ENCODE peak calls at places on chromosomes 6 and 20, in eight cellular contexts. One of them, this sample, is unnamed.

GRCh38 chr20:23302801-23303200 is 47.8 kb upstream of the NXT1 start:
- DNase-seq in lower lobe of right lung: no peak
- DNase-seq in CD8-positive, alpha-beta T cell: no peak
- DNase-seq in pancreas: no peak
- DNase-seq in lung: no peak
- DNase-seq in kidney: no peak
- DNase-seq in OCI-LY7: no peak
- DNase-seq in WERI-Rb-1: no peak
- DNase-seq in this sample: no peak

GRCh38 chr6:3389390-3390167 is 67.3 kb downstream of the SLC22A23 start:
- DNase-seq in lower lobe of right lung: no peak
- DNase-seq in CD8-positive, alpha-beta T cell: no peak
- DNase-seq in pancreas: no peak
- DNase-seq in lung: no peak
- DNase-seq in kidney: no peak
- DNase-seq in OCI-LY7: no peak
- DNase-seq in WERI-Rb-1: no peak
- DNase-seq in this sample: peak; percentile 65

GRCh38 chr6:32944265-32944664 is 3.4 kb upstream of the HLA-DMB start:
- DNase-seq in lower lobe of right lung: peak; percentile 57
- DNase-seq in CD8-positive, alpha-beta T cell: peak; percentile 66
- DNase-seq in pancreas: no peak
- DNase-seq in lung: peak; percentile 35
- DNase-seq in kidney: no peak
- DNase-seq in OCI-LY7: peak; percentile 95
- DNase-seq in WERI-Rb-1: no peak
- DNase-seq in this sample: no peak

GRCh38 chr20:50338479-50339195 is 148.0 kb downstream of the CEBPB start:
- DNase-seq in lower lobe of right lung: no peak
- DNase-seq in CD8-positive, alpha-beta T cell: no peak
- DNase-seq in pancreas: no peak
- DNase-seq in lung: no peak
- DNase-seq in kidney: no peak
- DNase-seq in OCI-LY7: no peak
- DNase-seq in WERI-Rb-1: no peak
- DNase-seq in this sample: peak; percentile 33

GRCh38 chr20:4820833-4821518 is 99.3 kb downstream of the PRND start:
- DNase-seq in lower lobe of right lung: no peak
- DNase-seq in CD8-positive, alpha-beta T cell: no peak
- DNase-seq in pancreas: no peak
- DNase-seq in lung: no peak
- DNase-seq in kidney: peak; percentile 58
- DNase-seq in OCI-LY7: no peak
- DNase-seq in WERI-Rb-1: no peak
- DNase-seq in this sample: peak; percentile 82

GRCh38 chr6:161233986-161234620 is 39.8 kb downstream of the AGPAT4 start:
- DNase-seq in lower lobe of right lung: no peak
- DNase-seq in CD8-positive, alpha-beta T cell: no peak
- DNase-seq in pancreas: no peak
- DNase-seq in lung: peak; percentile 54
- DNase-seq in kidney: peak; percentile 78
- DNase-seq in OCI-LY7: no peak
- DNase-seq in WERI-Rb-1: no peak
- DNase-seq in this sample: peak; percentile 72

GRCh38 chr20:15191082-15191723 is 853.8 kb upstream of the FLRT3 start:
- DNase-seq in lower lobe of right lung: no peak
- DNase-seq in CD8-positive, alpha-beta T cell: no peak
- DNase-seq in pancreas: no peak
- DNase-seq in lung: no peak
- DNase-seq in kidney: no peak
- DNase-seq in OCI-LY7: no peak
- DNase-seq in WERI-Rb-1: no peak
- DNase-seq in this sample: no peak

GRCh38 chr6:159134701-159135364 is 34.4 kb upstream of the FNDC1 start:
- DNase-seq in lower lobe of right lung: no peak
- DNase-seq in CD8-positive, alpha-beta T cell: peak; percentile 82
- DNase-seq in pancreas: peak; percentile 44
- DNase-seq in lung: peak; percentile 73
- DNase-seq in kidney: no peak
- DNase-seq in OCI-LY7: peak; percentile 88
- DNase-seq in WERI-Rb-1: peak; percentile 71
- DNase-seq in this sample: peak; percentile 72

GRCh38 chr6:20377623-20378265 is 23.9 kb upstream of the E2F3 start:
- DNase-seq in lower lobe of right lung: no peak
- DNase-seq in CD8-positive, alpha-beta T cell: no peak
- DNase-seq in pancreas: no peak
- DNase-seq in lung: no peak
- DNase-seq in kidney: no peak
- DNase-seq in OCI-LY7: peak; percentile 17
- DNase-seq in WERI-Rb-1: no peak
- DNase-seq in this sample: no peak

GRCh38 chr6:52529311-52529710 is 47.5 kb downstream of the TRAM2 start:
- DNase-seq in lower lobe of right lung: no peak
- DNase-seq in CD8-positive, alpha-beta T cell: no peak
- DNase-seq in pancreas: no peak
- DNase-seq in lung: no peak
- DNase-seq in kidney: no peak
- DNase-seq in OCI-LY7: no peak
- DNase-seq in WERI-Rb-1: no peak
- DNase-seq in this sample: no peak

GRCh38 chr6:131631625-131632284 is 3.7 kb upstream of the MED23 start:
- DNase-seq in lower lobe of right lung: no peak
- DNase-seq in CD8-positive, alpha-beta T cell: no peak
- DNase-seq in pancreas: no peak
- DNase-seq in lung: no peak
- DNase-seq in kidney: no peak
- DNase-seq in OCI-LY7: no peak
- DNase-seq in WERI-Rb-1: no peak
- DNase-seq in this sample: no peak

GRCh38 chr20:10863337-10864060 is 189.7 kb upstream of the JAG1 start:
- DNase-seq in lower lobe of right lung: no peak
- DNase-seq in CD8-positive, alpha-beta T cell: no peak
- DNase-seq in pancreas: no peak
- DNase-seq in lung: no peak
- DNase-seq in kidney: no peak
- DNase-seq in OCI-LY7: no peak
- DNase-seq in WERI-Rb-1: no peak
- DNase-seq in this sample: no peak

GRCh38 chr6:17986656-17987575 is 519 bp downstream of the KIF13A start:
- DNase-seq in lower lobe of right lung: peak; percentile 82
- DNase-seq in CD8-positive, alpha-beta T cell: peak; percentile 49
- DNase-seq in pancreas: peak; percentile 49
- DNase-seq in lung: peak; percentile 72
- DNase-seq in kidney: peak; percentile 88
- DNase-seq in OCI-LY7: peak; percentile 34
- DNase-seq in WERI-Rb-1: peak; percentile 61
- DNase-seq in this sample: peak; percentile 63

GRCh38 chr20:24795444-24795843 is 153.6 kb upstream of the CST7 start:
- DNase-seq in lower lobe of right lung: peak; percentile 30
- DNase-seq in CD8-positive, alpha-beta T cell: no peak
- DNase-seq in pancreas: no peak
- DNase-seq in lung: no peak
- DNase-seq in kidney: no peak
- DNase-seq in OCI-LY7: no peak
- DNase-seq in WERI-Rb-1: no peak
- DNase-seq in this sample: no peak

GRCh38 chr20:49548371-49548947 is 19.5 kb downstream of the PTGIS start:
- DNase-seq in lower lobe of right lung: no peak
- DNase-seq in CD8-positive, alpha-beta T cell: no peak
- DNase-seq in pancreas: no peak
- DNase-seq in lung: no peak
- DNase-seq in kidney: no peak
- DNase-seq in OCI-LY7: no peak
- DNase-seq in WERI-Rb-1: no peak
- DNase-seq in this sample: no peak

DNA sequence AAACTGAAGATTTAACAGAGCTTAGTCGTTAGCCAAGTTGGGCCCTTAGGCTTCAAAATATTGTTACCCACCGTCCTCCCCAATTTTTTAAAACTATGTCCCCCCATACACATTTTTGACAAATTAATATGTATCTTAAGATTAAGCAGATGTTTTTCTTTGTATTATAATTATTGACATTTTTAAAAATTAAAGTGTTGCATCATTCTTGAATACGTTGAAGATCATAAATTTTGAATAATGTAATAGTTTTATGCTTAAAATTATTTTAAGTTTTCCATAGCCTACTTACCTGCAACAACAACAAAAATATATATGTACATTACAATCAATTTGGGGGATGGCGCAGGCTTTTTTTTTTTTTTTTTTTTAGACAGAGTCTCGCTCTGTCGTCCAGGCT is 8.2 kb upstream of the PRSS16 start:
- DNase-seq in lower lobe of right lung: no peak
- DNase-seq in CD8-positive, alpha-beta T cell: no peak
- DNase-seq in pancreas: no peak
- DNase-seq in lung: no peak
- DNase-seq in kidney: no peak
- DNase-seq in OCI-LY7: no peak
- DNase-seq in WERI-Rb-1: no peak
- DNase-seq in this sample: no peak
- H3K27ac ChIP-seq in lower lobe of right lung: no peak overlapping the region
- H3K27ac ChIP-seq in CD8-positive, alpha-beta T cell: no peak overlapping the region
- H3K27ac ChIP-seq in pancreas: no peak overlapping the region
- H3K27ac ChIP-seq in lung: no peak overlapping the region
- H3K27ac ChIP-seq in kidney: no peak overlapping the region
- H3K27ac ChIP-seq in OCI-LY7: no peak overlapping the region
- H3K27ac ChIP-seq in WERI-Rb-1: no peak overlapping the region
- H3K27ac ChIP-seq in this sample: no peak overlapping the region

GRCh38 chr6:149197482-149197881 is 120.0 kb upstream of the TAB2 start:
- DNase-seq in lower lobe of right lung: no peak
- DNase-seq in CD8-positive, alpha-beta T cell: no peak
- DNase-seq in pancreas: no peak
- DNase-seq in lung: no peak
- DNase-seq in kidney: no peak
- DNase-seq in OCI-LY7: no peak
- DNase-seq in WERI-Rb-1: no peak
- DNase-seq in this sample: no peak
- TF ChIP-seq CTCF in lower lobe of right lung: no peak
- TF ChIP-seq CTCF in CD8-positive, alpha-beta T cell: no peak
- TF ChIP-seq CTCF in pancreas: no peak
- TF ChIP-seq CTCF in lung: no peak
- TF ChIP-seq CTCF in kidney: no peak
- TF ChIP-seq CTCF in OCI-LY7: peak; percentile 34
- TF ChIP-seq CTCF in WERI-Rb-1: no peak
- TF ChIP-seq CTCF in this sample: no peak

GRCh38 chr6:35260642-35261570 is 1.4 kb downstream of the ZNF76 start:
- DNase-seq in lower lobe of right lung: no peak
- DNase-seq in CD8-positive, alpha-beta T cell: no peak
- DNase-seq in pancreas: no peak
- DNase-seq in lung: no peak
- DNase-seq in kidney: no peak
- DNase-seq in OCI-LY7: no peak
- DNase-seq in WERI-Rb-1: no peak
- DNase-seq in this sample: no peak
- H3K4me3 ChIP-seq in lower lobe of right lung: peak overlapping the region; percentile 77
- H3K4me3 ChIP-seq in CD8-positive, alpha-beta T cell: no peak overlapping the region
- H3K4me3 ChIP-seq in pancreas: peak overlapping the region; percentile 97
- H3K4me3 ChIP-seq in lung: no peak overlapping the region
- H3K4me3 ChIP-seq in kidney: peak overlapping the region; percentile 85
- H3K4me3 ChIP-seq in OCI-LY7: peak overlapping the region; percentile 81
- H3K4me3 ChIP-seq in WERI-Rb-1: peak overlapping the region; percentile 91
- H3K4me3 ChIP-seq in this sample: peak overlapping the region; percentile 92

DNA sequence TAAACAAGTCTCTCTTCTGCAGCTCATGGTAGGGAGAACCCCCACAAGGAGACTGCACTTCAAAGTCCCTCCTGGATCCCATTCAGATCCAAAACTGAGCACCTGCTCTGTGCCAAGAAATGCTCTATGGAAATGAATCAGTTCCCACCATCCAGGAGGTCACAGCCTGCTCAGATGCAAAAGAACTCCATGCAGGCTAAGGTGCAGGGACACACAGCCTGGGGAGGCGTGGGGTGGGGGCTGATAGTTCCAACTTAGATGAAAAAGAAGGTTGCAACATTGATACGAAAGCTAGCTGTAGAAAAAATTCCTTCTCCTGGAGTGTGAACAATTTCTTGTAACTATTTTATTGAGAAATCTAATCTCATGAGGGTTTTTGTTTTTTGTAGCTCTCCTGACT is 111.0 kb upstream of the TMEM170B start:
- DNase-seq in lower lobe of right lung: no peak
- DNase-seq in CD8-positive, alpha-beta T cell: no peak
- DNase-seq in pancreas: no peak
- DNase-seq in lung: no peak
- DNase-seq in kidney: no peak
- DNase-seq in OCI-LY7: no peak
- DNase-seq in WERI-Rb-1: no peak
- DNase-seq in this sample: no peak
- H3K27ac ChIP-seq in lower lobe of right lung: peak overlapping the region; percentile 84
- H3K27ac ChIP-seq in CD8-positive, alpha-beta T cell: no peak overlapping the region
- H3K27ac ChIP-seq in pancreas: no peak overlapping the region
- H3K27ac ChIP-seq in lung: peak overlapping the region; percentile 28
- H3K27ac ChIP-seq in kidney: no peak overlapping the region
- H3K27ac ChIP-seq in OCI-LY7: no peak overlapping the region
- H3K27ac ChIP-seq in WERI-Rb-1: no peak overlapping the region
- H3K27ac ChIP-seq in this sample: no peak overlapping the region

DNA sequence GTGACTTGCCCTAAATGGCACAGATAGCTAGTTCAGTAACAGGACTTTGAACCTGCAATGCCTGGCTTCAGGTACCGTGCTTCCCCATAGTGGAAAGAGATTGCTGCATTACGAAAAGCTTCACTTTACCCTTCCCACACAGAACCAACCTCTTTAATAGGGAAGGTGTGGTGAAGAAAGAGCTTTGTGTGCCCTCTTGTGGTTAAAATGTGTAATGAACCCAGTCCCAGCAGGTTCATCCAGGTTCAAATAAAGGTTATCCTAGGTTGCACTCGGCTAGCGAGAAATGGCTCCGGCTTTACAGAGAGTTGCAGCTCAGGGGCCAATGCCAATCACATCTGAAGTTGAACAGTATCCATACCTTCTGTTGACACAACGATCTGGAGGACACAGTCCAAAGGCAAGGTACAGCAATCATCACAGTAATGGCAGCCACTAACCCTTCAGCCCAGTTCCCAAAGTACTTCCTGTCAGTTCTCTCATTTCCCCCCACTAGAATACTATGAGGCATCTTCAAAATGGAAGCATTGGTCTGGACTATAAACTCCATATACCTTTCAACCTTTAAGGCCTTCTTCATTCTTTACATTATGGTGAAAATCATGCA is 3.0 kb downstream of the DEFB115 start:
- DNase-seq in lower lobe of right lung: no peak
- DNase-seq in CD8-positive, alpha-beta T cell: no peak
- DNase-seq in pancreas: no peak
- DNase-seq in lung: no peak
- DNase-seq in kidney: no peak
- DNase-seq in OCI-LY7: peak; percentile 34
- DNase-seq in WERI-Rb-1: peak; percentile 17
- DNase-seq in this sample: no peak
- TF ChIP-seq CTCF in lower lobe of right lung: peak; percentile 41
- TF ChIP-seq CTCF in CD8-positive, alpha-beta T cell: no peak
- TF ChIP-seq CTCF in pancreas: no peak
- TF ChIP-seq CTCF in lung: no peak
- TF ChIP-seq CTCF in kidney: no peak
- TF ChIP-seq CTCF in OCI-LY7: peak; percentile 83
- TF ChIP-seq CTCF in WERI-Rb-1: peak; percentile 79
- TF ChIP-seq CTCF in this sample: no peak

GRCh38 chr6:146914563-146915483 is 289.4 kb upstream of the STXBP5 start:
- DNase-seq in lower lobe of right lung: no peak
- DNase-seq in CD8-positive, alpha-beta T cell: no peak
- DNase-seq in pancreas: peak; percentile 6
- DNase-seq in lung: no peak
- DNase-seq in kidney: no peak
- DNase-seq in OCI-LY7: no peak
- DNase-seq in WERI-Rb-1: no peak
- DNase-seq in this sample: no peak
- H3K4me3 ChIP-seq in lower lobe of right lung: peak overlapping the region; percentile 25
- H3K4me3 ChIP-seq in CD8-positive, alpha-beta T cell: no peak overlapping the region
- H3K4me3 ChIP-seq in pancreas: no peak overlapping the region
- H3K4me3 ChIP-seq in lung: no peak overlapping the region
- H3K4me3 ChIP-seq in kidney: no peak overlapping the region
- H3K4me3 ChIP-seq in OCI-LY7: no peak overlapping the region
- H3K4me3 ChIP-seq in WERI-Rb-1: no peak overlapping the region
- H3K4me3 ChIP-seq in this sample: peak overlapping the region; percentile 52